ENCODE peak calls at places on chromosomes 2 and 18, in four cellular contexts. X is fibroblast of pulmonary artery; K is epithelial cell of esophagus; N is CD4-positive, alpha-beta T cell. B is an unnamed sample.

GRCh38 chr2:168166902-168167510 is 80.4 kb downstream of the STK39 start:
- DNase-seq in X (peak; percentile 22), K (peak; percentile 70), N (no peak), B (no peak)

GRCh38 chr18:12310762-12311161 is 2.7 kb downstream of the TUBB6 start:
- DNase-seq in X (no peak), K (no peak), N (no peak), B (no peak)

GRCh38 chr18:76464281-76465259 is 30.5 kb downstream of the ZNF516 start:
- DNase-seq in X (no peak), K (no peak), N (no peak), B (no peak)

GRCh38 chr2:194104687-194105086 is 1552.3 kb upstream of the SLC39A10 start:
- DNase-seq in X (peak; percentile 17), K (no peak), N (no peak), B (peak; percentile 23)

GRCh38 chr18:8895987-8896619 is 190.7 kb downstream of the MTCL1 start:
- DNase-seq in X (peak; percentile 65), K (peak; percentile 31), N (no peak), B (no peak)

GRCh38 chr2:21303876-21304275 is 180.1 kb downstream of the TDRD15 start:
- DNase-seq in X (no peak), K (no peak), N (no peak), B (no peak)

GRCh38 chr2:30267576-30267975 is 36.2 kb downstream of the LBH start:
- DNase-seq in X (no peak), K (no peak), N (no peak), B (no peak)

GRCh38 chr2:15733867-15734765 is 142.4 kb downstream of the DDX1 start:
- DNase-seq in X (peak; percentile 39), K (no peak), N (no peak), B (no peak)

GRCh38 chr2:223613017-223613950 is 11.1 kb upstream of the SCG2 start:
- DNase-seq in X (peak; percentile 99), K (peak; percentile 98), N (no peak), B (no peak)

GRCh38 chr2:20242727-20243377 is 17.9 kb upstream of the SDC1 start:
- DNase-seq in X (no peak), K (no peak), N (no peak), B (no peak)

GRCh38 chr2:174191342-174191886 is 56.9 kb downstream of the OLA1 start:
- DNase-seq in X (no peak), K (no peak), N (no peak), B (no peak)

GRCh38 chr2:27408601-27409320 is 630 bp downstream of the PPM1G start:
- DNase-seq in X (no peak), K (peak; percentile 23), N (no peak), B (peak; percentile 40)

GRCh38 chr2:127080226-127080940 is 26.6 kb downstream of the BIN1 start:
- DNase-seq in X (no peak), K (no peak), N (no peak), B (no peak)

GRCh38 chr18:59623456-59624383 is 73.5 kb downstream of the CCBE1 start:
- DNase-seq in X (peak; percentile 77), K (peak; percentile 44), N (no peak), B (no peak)

GRCh38 chr2:101002562-101003277 is 631 bp downstream of the RPL31 start:
- DNase-seq in X (peak; percentile 10), K (peak; percentile 15), N (no peak), B (no peak)

GRCh38 chr2:191677646-191678436 is at the start of gene NABP1:
- DNase-seq in X (peak; percentile 98), K (peak; percentile 99), N (peak; percentile 99), B (peak; percentile 98)

GRCh38 chr18:25842665-25843064 is 247.7 kb downstream of the SS18 start:
- DNase-seq in X (no peak), K (no peak), N (no peak), B (no peak)

GRCh38 chr2:40037303-40037702 is 258.2 kb upstream of the THUMPD2 start:
- DNase-seq in X (no peak), K (no peak), N (no peak), B (no peak)

GRCh38 chr2:529852-530251 is 147.4 kb downstream of the TMEM18 start:
- DNase-seq in X (no peak), K (no peak), N (no peak), B (no peak)

GRCh38 chr2:55112229-55113016 is 62.2 kb upstream of the RTN4 start:
- DNase-seq in X (peak; percentile 43), K (no peak), N (no peak), B (no peak)

GRCh38 chr2:72929010-72929409 is 11.7 kb downstream of the EMX1 start:
- DNase-seq in X (no peak), K (no peak), N (no peak), B (no peak)

GRCh38 chr2:174120346-174120745 is 128.0 kb downstream of the OLA1 start:
- DNase-seq in X (no peak), K (peak; percentile 76), N (no peak), B (no peak)

DNA sequence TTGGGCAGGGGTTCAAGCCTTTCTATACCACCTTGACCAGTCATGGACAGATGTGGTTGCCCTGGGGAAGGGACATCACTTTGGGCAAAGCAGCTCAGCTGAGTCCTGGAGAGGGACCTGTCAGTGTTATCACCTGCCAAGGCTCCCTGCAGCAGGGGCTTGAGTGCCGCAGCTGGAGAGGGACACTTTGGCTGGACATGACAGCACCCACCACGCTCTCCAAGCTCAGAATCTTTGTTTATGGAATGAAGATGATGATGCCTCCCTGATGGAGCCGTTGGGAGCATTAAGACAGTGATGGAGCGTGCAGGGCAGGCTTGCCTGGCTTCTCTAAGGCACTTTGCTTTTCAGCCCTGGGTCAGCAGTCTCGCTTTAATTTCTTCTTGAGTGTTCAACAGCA is 4.3 kb upstream of the TFCP2L1 start:
- DNase-seq in X (no peak), K (no peak), N (no peak), B (no peak)
- TF ChIP-seq CTCF in X (no peak), K (no peak), N (no peak), B (no peak)

DNA sequence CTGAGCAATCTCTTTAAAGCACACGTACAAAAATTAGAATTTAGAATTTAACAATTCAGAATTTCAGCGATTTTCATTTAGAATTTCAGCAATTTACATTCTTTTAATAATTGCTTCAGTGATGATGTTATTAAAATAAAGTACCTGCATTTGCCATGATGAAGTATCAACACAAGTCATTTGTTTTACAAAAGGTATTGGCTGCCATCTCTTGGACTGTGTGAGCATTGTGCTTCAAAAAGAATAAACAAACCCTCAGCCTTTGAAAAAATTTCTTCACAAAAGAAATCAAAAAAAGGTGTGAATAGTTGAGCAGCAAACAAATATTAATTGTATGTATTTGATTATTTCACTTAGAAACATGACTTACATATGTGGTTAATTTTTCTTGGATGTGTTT is 27.1 kb upstream of the ZC3H15 start:
- DNase-seq in X (peak; percentile 58), K (peak; percentile 62), N (no peak), B (no peak)
- TF ChIP-seq CTCF in X (peak; percentile 50), K (peak; percentile 59), N (peak; percentile 14), B (peak; percentile 18)

GRCh38 chr2:203238711-203239526 is at the start of gene CYP20A1:
- DNase-seq in X (peak; percentile 97), K (peak; percentile 97), N (peak; percentile 97), B (peak; percentile 94)
- TF ChIP-seq CTCF in X (peak; percentile 39), K (peak; percentile 46), N (peak; percentile 12), B (peak; percentile 26)

GRCh38 chr2:239608723-239609122 is 207.9 kb upstream of the HDAC4 start:
- DNase-seq in X (no peak), K (no peak), N (no peak), B (no peak)

GRCh38 chr2:239607795-239608171 is 207.0 kb upstream of the HDAC4 start:
- DNase-seq in X (no peak), K (no peak), N (no peak), B (no peak)

GRCh38 chr2:239609583-239610310 is 208.9 kb upstream of the HDAC4 start:
- DNase-seq in X (no peak), K (no peak), N (no peak), B (no peak)

GRCh38 chr2:239610457-239611221 is 209.8 kb upstream of the HDAC4 start:
- DNase-seq in X (no peak), K (no peak), N (no peak), B (no peak)

GRCh38 chr2:239609162-239609561 is 208.3 kb upstream of the HDAC4 start:
- DNase-seq in X (no peak), K (no peak), N (no peak), B (no peak)
- TF ChIP-seq CTCF in X (no peak), K (no peak), N (no peak), B (no peak)

GRCh38 chr18:74346206-74346605 is 30.6 kb downstream of the C18orf63 start:
- DNase-seq in X (no peak), K (no peak), N (no peak), B (no peak)

GRCh38 chr18:74336656-74337055 is 21.0 kb downstream of the C18orf63 start:
- DNase-seq in X (no peak), K (no peak), N (no peak), B (no peak)

GRCh38 chr18:74337912-74338309 is 22.3 kb downstream of the C18orf63 start:
- DNase-seq in X (no peak), K (no peak), N (no peak), B (no peak)

GRCh38 chr18:74337155-74337911 is 21.7 kb downstream of the C18orf63 start:
- DNase-seq in X (no peak), K (no peak), N (no peak), B (no peak)

GRCh38 chr18:74342416-74343043 is 26.9 kb downstream of the C18orf63 start:
- DNase-seq in X (peak; percentile 89), K (peak; percentile 77), N (no peak), B (peak; percentile 26)
- TF ChIP-seq CTCF in X (peak; percentile 62), K (peak; percentile 65), N (peak; percentile 74), B (peak; percentile 56)

DNA sequence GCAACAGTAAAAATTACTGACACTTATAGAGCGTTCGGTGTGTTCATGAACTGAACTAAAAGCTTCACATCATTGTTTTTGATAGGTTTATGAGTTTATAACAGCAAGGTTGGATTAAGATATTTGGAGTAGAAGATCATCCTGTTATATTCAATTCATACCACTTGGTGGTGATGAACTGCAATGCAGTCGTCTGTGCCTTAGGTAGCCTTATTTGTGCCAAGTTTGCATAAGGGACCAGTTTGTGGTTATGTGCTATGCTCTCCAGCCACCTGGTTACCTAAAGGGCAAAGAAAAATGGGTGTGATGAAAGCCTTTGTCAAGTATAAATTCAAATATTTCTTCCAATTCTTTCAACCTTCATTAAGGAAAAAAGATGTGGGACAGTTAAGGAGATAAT is 150.9 kb upstream of the KCNH7 start:
- DNase-seq in X (no peak), K (peak; percentile 10), N (no peak), B (no peak)
- TF ChIP-seq CTCF in X (no peak), K (no peak), N (no peak), B (no peak)

GRCh38 chr2:202494300-202494699 is 118.2 kb downstream of the BMPR2 start:
- DNase-seq in X (peak; percentile 76), K (peak; percentile 30), N (no peak), B (no peak)

GRCh38 chr2:202491514-202491913 is 115.4 kb downstream of the BMPR2 start:
- DNase-seq in X (no peak), K (peak; percentile 9), N (no peak), B (no peak)

GRCh38 chr2:202490479-202490878 is 114.4 kb downstream of the BMPR2 start:
- DNase-seq in X (no peak), K (no peak), N (no peak), B (no peak)

GRCh38 chr2:202494856-202495604 is 118.9 kb downstream of the BMPR2 start:
- DNase-seq in X (no peak), K (no peak), N (no peak), B (no peak)
- TF ChIP-seq CTCF in X (no peak), K (no peak), N (no peak), B (no peak)